ENCODE peak calls at places on chromosomes 3 and 15, in six cellular contexts. T is iPS-NIHi11; O is neural crest cell; U is NCI-H510A treated with DMSO at 0.1 percent for 48 hours; D is kidney; G is stimulated activated naive CD4-positive, alpha-beta T cell treated with Interleukin-2 at 50 U/mL for 16 hours. K is an unnamed sample.

GRCh38 chr3:106097817-106098410 is 229.1 kb upstream of the CBLB start:
- DNase-seq in T (no peak), O (no peak), U (no peak), D (no peak), G (no peak), K (no peak)

GRCh38 chr3:172938788-172939187 is 188.3 kb downstream of the ECT2 start:
- DNase-seq in T (no peak), O (no peak), U (no peak), D (no peak), G (no peak), K (no peak)

GRCh38 chr15:74866090-74866489 is 7.1 kb downstream of the SCAMP2 start:
- DNase-seq in T (no peak), O (no peak), U (no peak), D (no peak), G (no peak), K (no peak)

GRCh38 chr15:84973492-84974460 is 7.9 kb upstream of the PDE8A start:
- DNase-seq in T (no peak), O (no peak), U (no peak), D (no peak), G (no peak), K (no peak)

GRCh38 chr15:24955549-24955929 is 752 bp downstream of the SNRPN start:
- DNase-seq in T (no peak), O (no peak), U (no peak), D (peak), G (no peak), K (no peak)

GRCh38 chr15:53716909-53717878 is 42.3 kb downstream of the WDR72 start:
- DNase-seq in T (no peak), O (no peak), U (peak), D (no peak), G (no peak), K (peak)

GRCh38 chr3:9351709-9352126 is 11.1 kb upstream of the THUMPD3 start:
- DNase-seq in T (peak), O (no peak), U (no peak), D (no peak), G (no peak), K (no peak)

GRCh38 chr3:42092006-42092405 is 849 bp downstream of the TRAK1 start:
- DNase-seq in T (no peak), O (no peak), U (no peak), D (no peak), G (no peak), K (no peak)

GRCh38 chr3:3610581-3611298 is 188.5 kb upstream of the LRRN1 start:
- DNase-seq in T (no peak), O (no peak), U (no peak), D (no peak), G (no peak), K (no peak)

GRCh38 chr3:129007792-129008191 is 6.7 kb downstream of the EFCC1 start:
- DNase-seq in T (no peak), O (no peak), U (no peak), D (no peak), G (no peak), K (no peak)

GRCh38 chr3:153172796-153173757 is 11.1 kb downstream of the RAP2B start:
- DNase-seq in T (no peak), O (no peak), U (no peak), D (no peak), G (no peak), K (no peak)

GRCh38 chr3:13811614-13812013 is 68.3 kb downstream of the WNT7A start:
- DNase-seq in T (no peak), O (no peak), U (no peak), D (no peak), G (no peak), K (no peak)

GRCh38 chr3:16511561-16512434 is 1.7 kb downstream of the RFTN1 start:
- DNase-seq in T (no peak), O (no peak), U (no peak), D (peak), G (peak), K (no peak)

GRCh38 chr3:62525276-62525675 is 151.9 kb upstream of the FEZF2 start:
- DNase-seq in T (no peak), O (no peak), U (peak), D (no peak), G (no peak), K (no peak)

GRCh38 chr15:43286074-43286473 is 19.3 kb upstream of the TGM5 start:
- DNase-seq in T (no peak), O (no peak), U (no peak), D (peak), G (no peak), K (no peak)

GRCh38 chr3:27675287-27675686 is 46.8 kb downstream of the EOMES start:
- DNase-seq in T (no peak), O (no peak), U (no peak), D (no peak), G (no peak), K (no peak)

GRCh38 chr3:10945683-10946287 is 46.8 kb upstream of the SLC6A1 start:
- DNase-seq in T (peak), O (peak), U (peak), D (peak), G (no peak), K (peak)

GRCh38 chr3:127074900-127075360 is 92.0 kb downstream of the PLXNA1 start:
- DNase-seq in T (peak), O (no peak), U (peak), D (peak), G (no peak), K (no peak)

GRCh38 chr3:129399145-129399894 is 29.1 kb downstream of the EFCAB12 start:
- DNase-seq in T (peak), O (peak), U (peak), D (peak), G (peak), K (peak)

GRCh38 chr3:146421814-146422748 is 47.3 kb downstream of the PLSCR2 start:
- DNase-seq in T (no peak), O (no peak), U (no peak), D (no peak), G (no peak), K (no peak)

GRCh38 chr15:73732911-73733310 is 20.2 kb downstream of the INSYN1 start:
- DNase-seq in T (no peak), O (no peak), U (no peak), D (no peak), G (no peak), K (no peak)

GRCh38 chr15:64610257-64610919 is 150.0 kb downstream of the ZNF609 start:
- DNase-seq in T (no peak), O (no peak), U (no peak), D (no peak), G (no peak), K (no peak)

GRCh38 chr3:10500717-10501663 is 4.4 kb downstream of the ATP2B2 start:
- DNase-seq in T (no peak), O (no peak), U (no peak), D (peak), G (no peak), K (no peak)

GRCh38 chr3:71430941-71431552 is 152.5 kb downstream of the FOXP1 start:
- DNase-seq in T (no peak), O (no peak), U (no peak), D (no peak), G (no peak), K (no peak)

GRCh38 chr15:91954211-91954804 is 100.8 kb downstream of the SLCO3A1 start:
- DNase-seq in T (no peak), O (no peak), U (peak), D (no peak), G (no peak), K (no peak)

GRCh38 chr3:69339766-69340165 is 46.1 kb downstream of the FRMD4B start:
- DNase-seq in T (no peak), O (no peak), U (no peak), D (no peak), G (no peak), K (no peak)

GRCh38 chr15:88627463-88627862 is 6.3 kb downstream of the AEN start:
- DNase-seq in T (no peak), O (no peak), U (peak), D (no peak), G (peak), K (no peak)

GRCh38 chr3:128488995-128489859 is 3.8 kb downstream of the GATA2 start:
- DNase-seq in T (peak), O (no peak), U (peak), D (peak), G (no peak), K (peak)

K was measured in retina.